ENCODE peak calls at places on chromosomes 7 and 10, in four cellular contexts. D is GOT3; B is stimulated activated CD4-positive, alpha-beta T cell treated with anti-CD3 and anti-CD28 coated beads, Interleukin-2, amount 100 ng/mL, for 48 hours; X is pons. H is an unnamed sample.

GRCh38 chr10:3740157-3740871 is 44.7 kb downstream of the KLF6 start:
- DNase-seq in D (no peak), B (no peak), X (no peak), H (no peak)

GRCh38 chr7:114182837-114183236 is 231.8 kb upstream of the FOXP2 start:
- DNase-seq in D (no peak), B (no peak), X (no peak), H (no peak)

GRCh38 chr7:22137466-22137865 is 191.8 kb upstream of the CDCA7L start:
- DNase-seq in D (no peak), B (no peak), X (no peak), H (no peak)

GRCh38 chr10:565676-566075 is 123.8 kb downstream of the DIP2C start:
- DNase-seq in D (no peak), B (no peak), X (no peak), H (no peak)

GRCh38 chr7:131640686-131641085 is 84.3 kb upstream of the PODXL start:
- DNase-seq in D (no peak), B (no peak), X (no peak), H (no peak)

GRCh38 chr7:7321681-7322080 is 139.3 kb downstream of the C1GALT1 start:
- DNase-seq in D (no peak), B (no peak), X (no peak), H (no peak)

GRCh38 chr10:34213193-34213804 is 601.8 kb downstream of the PARD3 start:
- DNase-seq in D (no peak), B (no peak), X (no peak), H (no peak)

GRCh38 chr10:32981760-32982159 is 23.7 kb upstream of the ITGB1 start:
- DNase-seq in D (no peak), B (no peak), X (no peak), H (no peak)

GRCh38 chr7:8260871-8261707 is 878 bp downstream of the ICA1 start:
- DNase-seq in D (no peak), B (peak; percentile 8), X (no peak), H (peak; percentile 42)

GRCh38 chr10:122269097-122269687 is 1.9 kb upstream of the BTBD16 start:
- DNase-seq in D (no peak), B (no peak), X (no peak), H (no peak)

GRCh38 chr10:22658745-22659410 is 55.5 kb downstream of the PIP4K2A start:
- DNase-seq in D (no peak), B (no peak), X (no peak), H (no peak)

GRCh38 chr7:68752485-68752884 is 845.8 kb upstream of the AUTS2 start:
- DNase-seq in D (no peak), B (no peak), X (no peak), H (no peak)

GRCh38 chr7:70736715-70737460 is 395.1 kb upstream of the GALNT17 start:
- DNase-seq in D (no peak), B (no peak), X (peak; percentile 24), H (no peak)

GRCh38 chr10:86070278-86070677 is 296.3 kb downstream of the GRID1 start:
- DNase-seq in D (no peak), B (no peak), X (no peak), H (no peak)

GRCh38 chr10:36489928-36490279 is 635.5 kb upstream of the ANKRD30A start:
- DNase-seq in D (no peak), B (no peak), X (no peak), H (no peak)

GRCh38 chr10:49366460-49366859 is 29.4 kb downstream of the DRGX start:
- DNase-seq in D (no peak), B (no peak), X (no peak), H (no peak)

GRCh38 chr7:80131675-80132435 is 2.8 kb upstream of the GNAI1 start:
- DNase-seq in D (no peak), B (no peak), X (no peak), H (no peak)

GRCh38 chr10:43120948-43121290 is 17.3 kb upstream of the CSGALNACT2 start:
- DNase-seq in D (no peak), B (peak; percentile 40), X (no peak), H (no peak)

GRCh38 chr10:4190876-4191275 is 405.9 kb upstream of the KLF6 start:
- DNase-seq in D (no peak), B (no peak), X (no peak), H (peak; percentile 14)

GRCh38 chr7:26490631-26491624 is 199.3 kb downstream of the SNX10 start:
- DNase-seq in D (no peak), B (no peak), X (no peak), H (no peak)

H was measured in Ammon's horn.